ENCODE peak calls at places on chromosomes 12 and 14, in seven cellular contexts. M is nephron progenitor cell; X is CD4-positive, alpha-beta T cell; F is neural crest cell; Y is B cell; H is AG09319; L is upper lobe of right lung. R is an unnamed sample.

GRCh38 chr12:94760786-94761185 is 110.4 kb upstream of the TMCC3 start:
- DNase-seq in M (no peak), X (no peak), F (no peak), Y (no peak), H (no peak), L (no peak), R (no peak)

GRCh38 chr12:1533602-1534304 is 60.6 kb downstream of the FBXL14 start:
- DNase-seq in M (no peak), X (no peak), F (no peak), Y (peak; percentile 48), H (no peak), L (peak; percentile 58), R (peak; percentile 23)

GRCh38 chr12:109863961-109864712 is 16.2 kb downstream of the GLTP start:
- DNase-seq in M (no peak), X (no peak), F (no peak), Y (no peak), H (no peak), L (no peak), R (no peak)

GRCh38 chr12:49979061-49979586 is 6.4 kb downstream of the AQP6 start:
- DNase-seq in M (no peak), X (no peak), F (no peak), Y (no peak), H (no peak), L (no peak), R (no peak)

GRCh38 chr14:99537399-99537798 is 56.2 kb downstream of the CCNK start:
- DNase-seq in M (no peak), X (no peak), F (no peak), Y (no peak), H (no peak), L (no peak), R (peak; percentile 56)

GRCh38 chr12:109729837-109730200 is 16.2 kb downstream of the FAM222A start:
- DNase-seq in M (no peak), X (no peak), F (no peak), Y (no peak), H (no peak), L (peak; percentile 57), R (no peak)

GRCh38 chr14:91258021-91258618 is 13.6 kb upstream of the GPR68 start:
- DNase-seq in M (no peak), X (no peak), F (no peak), Y (no peak), H (no peak), L (no peak), R (no peak)

GRCh38 chr12:25069221-25069620 is 120.3 kb upstream of the BCAT1 start:
- DNase-seq in M (no peak), X (no peak), F (no peak), Y (no peak), H (no peak), L (no peak), R (no peak)

GRCh38 chr12:129753596-129753995 is 150.2 kb downstream of the TMEM132D start:
- DNase-seq in M (no peak), X (no peak), F (no peak), Y (no peak), H (no peak), L (no peak), R (no peak)

GRCh38 chr14:65211341-65211987 is 109.1 kb upstream of the MAX start:
- DNase-seq in M (no peak), X (no peak), F (no peak), Y (no peak), H (peak; percentile 37), L (no peak), R (no peak)

GRCh38 chr12:111819191-111820158 is 22.6 kb upstream of the MAPKAPK5 start:
- DNase-seq in M (no peak), X (no peak), F (no peak), Y (no peak), H (no peak), L (no peak), R (no peak)

GRCh38 chr14:54650331-54651017 is 83.5 kb downstream of the SAMD4A start:
- DNase-seq in M (no peak), X (no peak), F (no peak), Y (no peak), H (no peak), L (peak; percentile 70), R (no peak)

GRCh38 chr12:103742349-103742784 is 98.7 kb downstream of the NT5DC3 start:
- DNase-seq in M (no peak), X (no peak), F (no peak), Y (no peak), H (no peak), L (no peak), R (peak; percentile 28)

GRCh38 chr12:26373606-26374495 is 178.5 kb downstream of the SSPN start:
- DNase-seq in M (no peak), X (no peak), F (no peak), Y (no peak), H (peak; percentile 3), L (no peak), R (no peak)

DNA sequence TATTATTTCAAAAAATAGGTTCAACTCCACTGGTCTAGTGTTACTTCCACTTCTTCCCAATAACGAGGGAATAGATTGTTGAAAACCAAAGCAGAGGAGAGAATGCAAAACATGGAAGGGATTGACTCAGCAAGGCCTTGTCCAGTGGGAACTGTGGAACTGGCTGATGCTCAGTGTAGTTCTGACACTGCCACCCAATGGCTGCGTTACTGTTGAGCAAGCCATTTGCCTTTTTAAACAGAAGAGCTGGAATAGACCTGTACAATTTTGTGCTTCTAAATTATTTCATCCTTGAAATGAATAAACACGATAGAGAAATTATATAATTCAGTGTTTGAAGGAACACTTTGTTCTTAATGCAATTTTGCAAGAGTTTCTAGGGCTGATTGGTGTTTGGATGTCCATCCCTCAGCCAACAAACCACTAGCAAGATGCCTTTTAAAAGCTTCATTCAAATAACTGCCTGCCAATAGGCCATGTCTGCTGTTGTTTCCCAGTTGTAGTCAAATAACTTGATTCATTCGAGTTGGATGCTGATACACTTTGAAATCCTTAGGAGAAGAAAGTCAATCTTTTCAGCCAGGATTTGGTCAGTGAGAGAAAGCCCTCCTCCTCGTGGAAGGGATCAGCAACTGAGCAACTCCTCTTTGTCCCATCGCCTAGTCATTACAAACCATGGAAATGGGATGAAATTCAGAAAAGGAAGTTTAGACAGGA is 7.2 kb upstream of the MGP start:
- DNase-seq in M (no peak), X (no peak), F (no peak), Y (no peak), H (no peak), L (no peak), R (no peak)
- TF ChIP-seq CTCF in M (no peak), X (no peak), F (no peak), Y (no peak), H (peak; percentile 15), L (peak; percentile 20), R (no peak)

GRCh38 chr12:122200541-122201175 is 2.9 kb upstream of the B3GNT4 start:
- DNase-seq in M (no peak), X (no peak), F (no peak), Y (no peak), H (no peak), L (peak; percentile 59), R (no peak)
- TF ChIP-seq CTCF in M (peak; percentile 28), X (no peak), F (peak; percentile 22), Y (no peak), H (no peak), L (no peak), R (no peak)

GRCh38 chr14:74549588-74549987 is 56.0 kb downstream of the ISCA2 start:
- DNase-seq in M (no peak), X (no peak), F (no peak), Y (no peak), H (no peak), L (no peak), R (peak; percentile 42)
- TF ChIP-seq CTCF in M (no peak), X (no peak), F (no peak), Y (no peak), H (peak; percentile 45), L (peak; percentile 20), R (peak; percentile 24)

GRCh38 chr14:24071836-24072420 is 566 bp downstream of the CPNE6 start:
- DNase-seq in M (no peak), X (no peak), F (no peak), Y (no peak), H (no peak), L (no peak), R (no peak)
- TF ChIP-seq CTCF in M (no peak), X (no peak), F (no peak), Y (no peak), H (no peak), L (no peak), R (no peak)

DNA sequence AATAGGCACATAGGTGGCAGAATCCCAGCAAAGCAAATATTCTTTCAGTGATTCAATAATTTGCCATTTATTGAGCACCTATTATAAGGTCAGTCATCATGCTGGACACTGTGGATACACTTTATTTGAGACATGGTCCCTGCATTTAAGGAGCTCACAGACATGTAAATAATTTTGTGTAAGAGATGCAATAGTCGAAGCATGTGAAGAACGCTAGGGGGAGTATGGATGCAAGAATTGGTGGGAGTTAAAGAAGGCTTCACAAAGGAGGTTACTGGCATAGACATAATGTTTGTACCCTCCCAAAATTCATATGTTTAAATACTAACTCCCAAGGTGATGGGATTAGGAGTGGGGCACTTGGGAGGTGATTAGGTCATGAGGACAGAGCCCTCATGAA is 260.6 kb upstream of the GARIN6 start:
- DNase-seq in M (no peak), X (no peak), F (no peak), Y (no peak), H (no peak), L (no peak), R (peak; percentile 13)
- TF ChIP-seq CTCF in M (peak; percentile 61), X (no peak), F (peak; percentile 63), Y (no peak), H (peak; percentile 46), L (no peak), R (peak; percentile 29)

DNA sequence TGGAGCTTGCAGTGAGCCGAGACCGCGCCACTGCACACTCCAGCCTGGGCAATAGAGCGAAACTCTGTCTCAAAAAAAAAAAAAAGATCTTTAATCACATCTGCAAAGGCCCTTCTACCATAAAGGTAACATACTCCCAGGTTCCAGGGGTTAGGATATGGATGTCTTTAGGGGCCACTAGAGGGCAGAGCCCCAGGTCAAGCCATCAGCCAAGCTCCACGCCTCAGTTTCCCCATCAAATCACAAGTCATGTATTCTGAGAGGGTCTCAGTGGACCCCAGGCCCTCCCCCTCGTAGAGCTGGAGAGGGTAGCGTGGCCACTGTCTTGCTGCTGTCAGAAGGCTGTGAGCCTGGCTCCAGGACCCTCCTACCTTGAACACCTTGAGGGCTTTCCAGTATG is 18.8 kb downstream of the SLC8B1 start:
- DNase-seq in M (no peak), X (no peak), F (no peak), Y (no peak), H (no peak), L (no peak), R (no peak)
- TF ChIP-seq CTCF in M (no peak), X (no peak), F (no peak), Y (no peak), H (peak; percentile 6), L (no peak), R (no peak)

GRCh38 chr12:53967451-53968059 is 5.4 kb upstream of the HOXC11 start:
- DNase-seq in M (no peak), X (no peak), F (no peak), Y (no peak), H (no peak), L (no peak), R (no peak)
- TF ChIP-seq CTCF in M (no peak), X (no peak), F (no peak), Y (no peak), H (no peak), L (no peak), R (no peak)

R was measured in Calu3.